ENCODE peak calls at places on chromosomes 3 and 15, in ten cellular contexts. N, V, W, Y, K, A, U, Q, T and P are unnamed samples.

GRCh38 chr15:64014995-64015394 is 31.3 kb downstream of the DAPK2 start:
- DNase-seq in K (no peak), U (no peak), Q (no peak), A (no peak), W (no peak), T (no peak), V (no peak), Y (no peak), N (no peak), P (no peak)

GRCh38 chr3:60217156-60217911 is 1033.9 kb downstream of the FHIT start:
- DNase-seq in N (no peak), T (no peak), K (no peak), W (no peak), A (no peak), U (no peak), Y (no peak), V (no peak), Q (no peak), P (no peak)

GRCh38 chr3:64460877-64461276 is 226.9 kb downstream of the ADAMTS9 start:
- DNase-seq in N (peak), Y (no peak), K (no peak), U (peak), Q (no peak), V (no peak), T (no peak), W (peak), A (peak), P (no peak)

GRCh38 chr3:11452988-11453847 is 181.0 kb downstream of the ATG7 start:
- DNase-seq in V (no peak), U (peak), W (peak), K (no peak), Y (no peak), A (peak), T (no peak), Q (no peak), N (no peak), P (no peak)

GRCh38 chr3:51698209-51698608 is 8.7 kb upstream of the GRM2 start:
- DNase-seq in Y (no peak), Q (no peak), W (no peak), K (no peak), A (no peak), N (no peak), V (no peak), T (no peak), U (no peak), P (no peak)

GRCh38 chr3:126924458-126924857 is 58.5 kb upstream of the PLXNA1 start:
- DNase-seq in V (no peak), K (no peak), U (no peak), Q (no peak), W (no peak), N (no peak), Y (no peak), A (no peak), T (no peak), P (no peak)

GRCh38 chr3:125104639-125105038 is 48.8 kb upstream of the HEG1 start:
- DNase-seq in Q (no peak), V (no peak), A (no peak), T (no peak), Y (no peak), N (no peak), W (no peak), K (no peak), U (no peak), P (no peak)

GRCh38 chr3:7682822-7683229 is 818.8 kb upstream of the LMCD1 start:
- DNase-seq in K (no peak), Q (no peak), T (no peak), Y (no peak), N (peak), A (peak), W (peak), U (peak), V (no peak), P (no peak)

GRCh38 chr15:82535566-82536408 is 4.5 kb downstream of the RPS17 start:
- DNase-seq in U (no peak), N (no peak), V (no peak), Y (no peak), W (no peak), T (no peak), K (no peak), Q (peak), A (no peak), P (no peak)

GRCh38 chr15:89299896-89300295 is 34.7 kb downstream of the POLG start:
- DNase-seq in K (no peak), A (peak), T (no peak), V (no peak), Q (no peak), W (peak), Y (no peak), U (peak), N (peak), P (no peak)

GRCh38 chr15:50744601-50745000 is 20.9 kb downstream of the SPPL2A start:
- DNase-seq in K (no peak), T (no peak), A (peak), N (no peak), U (no peak), V (no peak), Y (no peak), Q (no peak), W (peak), P (no peak)

GRCh38 chr3:39808467-39809180 is 785 bp upstream of the MYRIP start:
- DNase-seq in V (no peak), W (peak), U (no peak), T (no peak), Y (no peak), N (no peak), K (no peak), Q (no peak), A (no peak), P (no peak)

GRCh38 chr15:59352683-59353082 is 20.0 kb downstream of the MYO1E start:
- DNase-seq in K (no peak), T (no peak), W (no peak), Q (no peak), Y (no peak), A (no peak), V (no peak), U (no peak), N (no peak), P (no peak)

GRCh38 chr3:15796771-15797599 is 794 bp downstream of the ANKRD28 start:
- DNase-seq in V (no peak), U (peak), N (peak), W (peak), Y (no peak), K (no peak), T (no peak), A (peak), Q (no peak), P (no peak)

GRCh38 chr15:63973212-63974009 is 72.9 kb downstream of the DAPK2 start:
- DNase-seq in W (peak), A (peak), U (peak), K (no peak), Y (no peak), T (no peak), V (no peak), N (no peak), Q (no peak), P (no peak)

GRCh38 chr15:60005352-60006202 is 1.5 kb downstream of the FOXB1 start:
- DNase-seq in A (no peak), Y (no peak), Q (no peak), N (no peak), K (no peak), U (no peak), T (no peak), V (peak), W (no peak), P (no peak)

GRCh38 chr15:34813446-34814190 is 18.3 kb upstream of the ACTC1 start:
- DNase-seq in U (no peak), Y (no peak), K (no peak), N (no peak), W (no peak), Q (no peak), T (no peak), V (no peak), A (no peak), P (no peak)

GRCh38 chr15:32671339-32672325 is 30.1 kb downstream of the SCG5 start:
- DNase-seq in T (no peak), U (peak), K (no peak), Y (no peak), V (no peak), Q (no peak), A (no peak), W (no peak), N (no peak), P (no peak)

GRCh38 chr3:2029559-2029958 is 69.1 kb upstream of the CNTN4 start:
- DNase-seq in V (no peak), Q (no peak), W (no peak), A (no peak), K (no peak), T (no peak), N (no peak), U (no peak), Y (no peak), P (no peak)

GRCh38 chr3:11944052-11944673 is 60.0 kb upstream of the SYN2 start:
- DNase-seq in K (no peak), Y (no peak), A (peak), V (no peak), W (peak), Q (no peak), T (no peak), U (peak), N (no peak), P (no peak)

GRCh38 chr3:45580142-45580541 is 14.4 kb upstream of the LIMD1 start:
- DNase-seq in Q (no peak), V (no peak), K (no peak), U (no peak), N (no peak), T (no peak), W (no peak), Y (no peak), A (no peak), P (no peak)

GRCh38 chr3:63492464-63492863 is 160.0 kb upstream of the SNTN start:
- DNase-seq in K (no peak), W (no peak), Q (no peak), N (no peak), A (no peak), Y (no peak), V (no peak), T (no peak), U (no peak), P (no peak)

GRCh38 chr3:23856286-23856685 is 50.5 kb downstream of the UBE2E1 start:
- DNase-seq in T (no peak), A (peak), Q (no peak), U (no peak), V (no peak), Y (no peak), K (no peak), W (peak), N (no peak), P (no peak)

GRCh38 chr15:74053941-74054529 is 28.3 kb downstream of the GOLGA6A start:
- DNase-seq in U (peak), V (peak), Q (peak), A (peak), W (peak), T (peak), Y (peak), K (peak), N (peak), P (peak)

GRCh38 chr3:193605876-193606275 is 12.9 kb downstream of the OPA1 start:
- DNase-seq in W (peak), U (peak), V (peak), Q (peak), N (no peak), T (peak), Y (peak), K (peak), A (peak), P (peak)

GRCh38 chr3:57557088-57557537 is 1.0 kb downstream of the PDE12 start:
- DNase-seq in U (peak), K (peak), Y (peak), T (peak), Q (peak), N (no peak), A (peak), V (peak), W (peak), P (peak)

GRCh38 chr3:32725721-32726120 is 40.7 kb downstream of the CNOT10 start:
- DNase-seq in T (no peak), A (no peak), U (no peak), V (no peak), K (no peak), Y (no peak), Q (no peak), N (no peak), W (peak), P (no peak)

GRCh38 chr3:25894101-25894500 is 104.2 kb downstream of the OXSM start:
- DNase-seq in A (no peak), N (no peak), U (no peak), V (no peak), K (no peak), T (no peak), Q (no peak), Y (no peak), W (no peak), P (no peak)

GRCh38 chr3:86814918-86815655 is 175.9 kb downstream of the VGLL3 start:
- DNase-seq in N (no peak), K (no peak), W (peak), U (peak), V (no peak), A (peak), T (no peak), Q (no peak), Y (no peak), P (no peak)

GRCh38 chr3:130420466-130420865 is 75.0 kb downstream of the COL6A5 start:
- DNase-seq in V (no peak), Y (no peak), T (no peak), N (no peak), W (no peak), U (no peak), Q (no peak), K (no peak), A (no peak), P (no peak)

GRCh38 chr15:52642386-52643361 is 36.5 kb downstream of the ATOSA start:
- DNase-seq in V (no peak), T (no peak), K (no peak), N (peak), U (peak), W (peak), Y (no peak), Q (no peak), A (peak), P (no peak)

GRCh38 chr15:76075060-76075459 is 15.3 kb downstream of the TMEM266 start:
- DNase-seq in Y (no peak), T (no peak), Q (no peak), W (no peak), K (no peak), N (no peak), A (no peak), V (no peak), U (no peak), P (no peak)

GRCh38 chr15:41568350-41569017 is 9.5 kb downstream of the TYRO3 start:
- DNase-seq in Q (no peak), Y (no peak), T (no peak), V (no peak), N (no peak), A (peak), U (no peak), K (no peak), W (peak), P (no peak)

GRCh38 chr15:76073554-76073953 is 13.8 kb downstream of the TMEM266 start:
- DNase-seq in A (no peak), T (no peak), W (peak), Q (no peak), U (no peak), V (no peak), K (no peak), N (no peak), Y (no peak), P (no peak)

GRCh38 chr3:32421991-32422859 is 30.6 kb downstream of the CMTM7 start:
- DNase-seq in N (no peak), A (peak), K (no peak), U (peak), Y (no peak), T (no peak), V (no peak), Q (no peak), W (peak), P (no peak)

GRCh38 chr3:98612587-98612986 is 19.2 kb upstream of the CPOX start:
- DNase-seq in U (no peak), K (no peak), W (no peak), T (no peak), N (no peak), A (no peak), Y (no peak), V (no peak), Q (no peak), P (no peak)

GRCh38 chr3:99578339-99578970 is 59.9 kb upstream of the COL8A1 start:
- DNase-seq in A (peak), K (no peak), W (no peak), N (no peak), U (no peak), Q (no peak), Y (no peak), V (no peak), T (no peak), P (no peak)